ENCODE peak calls at places on chromosome 12, in six cellular contexts. C, G, A, O, F and S are unnamed samples.
A peak's percentile ranks its signal among the peaks of the same experiment; 100 is the strongest.

GRCh38 chr12:101969-102878 is 35.7 kb downstream of the IQSEC3 start:
- DNase-seq in O (no peak), F (no peak), A (peak; percentile 10), G (no peak), C (no peak), S (no peak)

GRCh38 chr12:32811686-32812392 is 56.1 kb upstream of the YARS2 start:
- DNase-seq in O (no peak), A (no peak), C (no peak), G (no peak), F (no peak), S (no peak)

GRCh38 chr12:92403210-92404175 is 257.8 kb upstream of the BTG1 start:
- DNase-seq in G (no peak), A (no peak), F (no peak), O (no peak), C (no peak), S (peak; percentile 21)

GRCh38 chr12:9588749-9589148 is 19.0 kb downstream of the KLRB1 start:
- DNase-seq in F (peak; percentile 19), C (no peak), O (no peak), A (no peak), G (no peak), S (no peak)

GRCh38 chr12:48973992-48974673 is 2.6 kb upstream of the WNT10B start:
- DNase-seq in F (peak; percentile 71), C (no peak), A (peak; percentile 68), G (peak; percentile 53), O (peak; percentile 76), S (no peak)

GRCh38 chr12:75648856-75649255 is 137.4 kb upstream of the KRR1 start:
- DNase-seq in G (no peak), A (no peak), F (no peak), C (no peak), O (no peak), S (no peak)

GRCh38 chr12:57148469-57149308 is 1.3 kb upstream of the LRP1-AS start:
- DNase-seq in A (peak; percentile 87), C (no peak), O (peak; percentile 90), G (no peak), F (peak; percentile 68), S (no peak)

GRCh38 chr12:100953217-100953616 is 158.6 kb downstream of the ANO4 start:
- DNase-seq in A (peak; percentile 26), O (peak; percentile 6), F (no peak), G (no peak), C (no peak), S (no peak)

GRCh38 chr12:58920956-58921861 is 905 bp upstream of the LRIG3 start:
- DNase-seq in G (no peak), A (peak; percentile 3), O (no peak), F (peak; percentile 50), C (no peak), S (no peak)

GRCh38 chr12:132638541-132639408 is 20.2 kb downstream of the P2RX2 start:
- DNase-seq in O (peak; percentile 74), C (peak; percentile 61), A (peak; percentile 77), G (peak; percentile 34), F (peak; percentile 84), S (no peak)

GRCh38 chr12:110744697-110745264 is 2.1 kb upstream of the PPP1CC start:
- DNase-seq in C (no peak), G (no peak), A (peak; percentile 48), F (peak; percentile 30), O (no peak), S (no peak)

GRCh38 chr12:123282111-123282510 is 10.5 kb upstream of the CDK2AP1 start:
- DNase-seq in G (no peak), C (no peak), F (no peak), A (no peak), O (no peak), S (no peak)

GRCh38 chr12:93016752-93017350 is 87.8 kb upstream of the EEA1 start:
- DNase-seq in F (no peak), C (no peak), O (no peak), A (no peak), G (no peak), S (no peak)

GRCh38 chr12:111687255-111687654 is 1.4 kb downstream of the ACAD10 start:
- DNase-seq in A (peak; percentile 30), G (no peak), F (peak; percentile 13), C (no peak), O (no peak), S (no peak)

GRCh38 chr12:20620311-20620710 is 74.8 kb upstream of the SLCO1C1 start:
- DNase-seq in F (no peak), O (peak; percentile 48), G (no peak), A (no peak), C (no peak), S (no peak)

GRCh38 chr12:121968880-121969279 is 50.5 kb downstream of the CFAP251 start:
- DNase-seq in O (no peak), C (peak; percentile 82), A (no peak), G (no peak), F (no peak), S (no peak)

GRCh38 chr12:105843989-105844768 is 294.6 kb downstream of the NUAK1 start:
- DNase-seq in G (no peak), F (peak; percentile 19), O (peak; percentile 11), C (no peak), A (peak; percentile 48), S (no peak)

GRCh38 chr12:83700858-83701257 is 1014.2 kb downstream of the TMTC2 start:
- DNase-seq in A (peak; percentile 52), F (no peak), C (no peak), O (no peak), G (no peak), S (no peak)

GRCh38 chr12:41380878-41381277 is 192.8 kb downstream of the PDZRN4 start:
- DNase-seq in F (no peak), A (no peak), C (no peak), G (no peak), O (no peak), S (no peak)

GRCh38 chr12:116416161-116416560 is 138.7 kb upstream of the MED13L start:
- DNase-seq in A (peak; percentile 15), C (peak; percentile 24), G (no peak), O (no peak), F (no peak), S (no peak)

DNA sequence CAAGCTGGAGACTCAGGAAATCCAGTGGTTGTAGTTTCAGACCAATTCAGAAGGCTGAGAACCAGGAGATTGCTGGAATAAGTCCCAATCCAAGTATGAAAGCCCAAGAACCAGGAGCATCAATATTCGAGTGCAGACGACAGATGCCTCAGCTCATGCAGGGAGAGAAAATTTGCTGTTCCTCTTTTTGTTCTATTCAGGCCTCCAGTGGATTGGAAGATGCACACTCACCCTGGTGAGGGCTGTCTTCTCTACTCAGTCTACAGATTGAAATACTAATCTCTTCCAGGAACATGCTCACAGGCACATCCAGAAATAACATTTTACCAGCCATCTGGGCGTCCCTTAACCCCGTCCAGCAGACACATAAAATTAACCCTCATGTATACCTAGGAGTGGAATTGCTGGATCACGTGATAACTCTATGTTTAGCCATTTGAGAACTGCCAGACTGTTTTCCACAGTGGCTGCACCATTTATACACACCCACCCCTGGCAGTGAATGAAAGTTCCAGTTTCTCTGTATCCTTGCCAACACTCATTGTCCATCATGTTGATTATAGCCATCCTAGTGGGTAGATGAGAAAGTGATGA is 4.5 kb upstream of the OAS2 start:
- DNase-seq in F (no peak), G (no peak), A (no peak), O (no peak), C (no peak), S (no peak)
- H3K4me1 ChIP-seq in F (no peaks in the 10 kb centered on the region), G (no peaks in the 10 kb centered on the region), A (peaks cover 3% of the 10 kb centered on the region), O (no peaks in the 10 kb centered on the region), C (peaks cover 28% of the 10 kb centered on the region), S (peaks cover 10% of the 10 kb centered on the region)

DNA sequence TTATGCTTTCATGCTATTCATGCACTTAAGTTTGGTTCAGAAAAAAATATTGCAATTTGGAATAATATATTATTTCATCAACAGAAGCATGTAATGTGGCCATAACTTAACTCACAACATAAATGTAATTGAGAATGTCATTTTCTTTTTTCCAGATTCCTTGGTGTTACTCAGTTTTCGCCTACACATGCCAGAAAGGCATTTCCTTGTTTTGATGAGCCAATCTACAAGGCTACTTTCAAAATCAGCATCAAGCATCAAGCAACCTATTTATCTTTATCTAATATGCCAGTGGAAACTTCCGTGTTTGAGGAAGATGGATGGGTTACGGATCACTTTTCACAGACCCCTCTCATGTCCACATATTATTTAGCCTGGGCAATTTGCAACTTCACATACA is 14.4 kb downstream of the TRHDE start:
- DNase-seq in A (peak; percentile 31), F (no peak), O (no peak), G (no peak), C (no peak), S (no peak)
- H3K4me3 ChIP-seq in A (no peak overlapping the region), F (no peak overlapping the region), O (no peak overlapping the region), G (no peak overlapping the region), C (no peak overlapping the region), S (no peak overlapping the region)

DNA sequence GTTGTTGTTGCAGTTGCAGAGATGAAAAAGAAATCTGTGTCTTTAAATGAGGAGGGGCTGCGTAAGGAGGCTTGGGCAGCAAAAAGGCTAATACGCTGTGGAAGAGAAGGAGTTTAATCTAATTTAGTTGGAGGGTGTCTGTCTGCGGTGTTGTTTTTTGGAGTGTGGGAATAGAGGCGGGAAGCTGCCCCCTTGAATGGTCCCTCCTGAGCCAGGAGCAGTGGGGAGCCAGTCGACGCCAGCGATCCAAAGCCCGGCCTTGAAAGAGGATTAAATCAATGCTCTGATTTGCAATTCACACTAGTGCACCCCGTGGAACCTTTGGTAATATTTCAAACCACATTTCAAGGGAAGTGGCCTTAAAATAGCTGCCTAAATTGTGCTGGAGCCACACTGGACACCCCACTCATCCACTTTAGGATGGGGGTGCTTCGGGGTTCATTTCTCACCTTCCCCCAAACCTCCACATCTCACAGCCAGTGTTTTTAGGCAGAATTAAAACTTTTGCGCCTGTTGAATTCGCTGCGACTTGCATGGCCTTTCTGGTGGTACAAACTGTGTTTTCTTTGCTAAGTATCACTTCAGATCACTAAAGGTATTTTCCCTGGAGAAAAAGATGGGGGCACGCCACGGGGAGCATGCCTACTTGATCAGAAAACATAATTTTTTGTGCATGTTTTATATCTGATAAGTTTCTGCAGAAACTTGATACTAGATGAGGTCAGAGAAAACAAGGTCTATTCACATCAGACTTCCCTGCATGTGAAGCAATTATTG is 4.1 kb upstream of the FZD10 start:
- DNase-seq in O (no peak), A (no peak), C (no peak), F (no peak), G (no peak), S (no peak)
- H3K27me3 ChIP-seq in O (peaks cover 95% of the 10 kb centered on the region), A (peaks cover 16% of the 10 kb centered on the region), C (peaks cover 6% of the 10 kb centered on the region), F (peaks cover 74% of the 10 kb centered on the region), G (no peaks in the 10 kb centered on the region), S (peaks cover 16% of the 10 kb centered on the region)

GRCh38 chr12:54429014-54429471 is 10.0 kb upstream of the ITGA5 start:
- DNase-seq in A (no peak), O (no peak), F (no peak), G (no peak), C (no peak), S (no peak)

GRCh38 chr12:54428050-54429013 is 9.3 kb upstream of the ITGA5 start:
- DNase-seq in A (peak; percentile 95), O (peak; percentile 72), C (no peak), G (no peak), F (no peak), S (no peak)

GRCh38 chr12:54424232-54424631 is 5.2 kb upstream of the ITGA5 start:
- DNase-seq in C (no peak), G (no peak), A (peak; percentile 54), F (no peak), O (no peak), S (no peak)

GRCh38 chr12:54425696-54426095 is 6.6 kb upstream of the ITGA5 start:
- DNase-seq in O (no peak), G (no peak), A (no peak), F (no peak), C (no peak), S (no peak)

DNA sequence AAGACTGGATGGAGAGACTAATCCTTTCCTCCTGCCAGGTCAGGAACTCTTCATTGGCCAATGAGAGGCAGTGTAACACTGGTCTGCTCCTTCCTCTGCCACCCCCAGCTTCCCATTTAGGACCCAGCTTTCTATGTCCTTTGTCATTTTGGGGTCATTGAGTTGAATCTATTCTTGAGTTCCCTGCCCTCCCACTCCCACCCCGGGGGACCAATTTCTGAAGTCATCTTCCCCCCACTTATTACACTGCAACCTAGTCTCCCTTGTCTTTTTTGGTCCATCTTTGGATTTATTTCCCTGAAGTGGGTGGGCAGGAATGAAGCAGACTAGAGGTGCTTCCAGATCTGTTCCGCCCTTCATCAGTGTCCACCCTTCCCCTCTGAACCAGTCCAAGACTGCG is 7.6 kb upstream of the ITGA5 start:
- DNase-seq in O (no peak), A (no peak), F (no peak), C (no peak), G (no peak), S (no peak)
- H3K4me1 ChIP-seq in O (peaks cover 49% of the 10 kb centered on the region), A (peaks cover 58% of the 10 kb centered on the region), F (peaks cover 7% of the 10 kb centered on the region), C (peaks cover 45% of the 10 kb centered on the region), G (no peaks in the 10 kb centered on the region), S (no peaks in the 10 kb centered on the region)